ENCODE peak calls at places on chromosome 22, in seven cellular contexts. P is tibial nerve, H is adrenal gland, M is body of pancreas, G is HepG2, X is esophagus squamous epithelium, R is uterus. B is an unnamed sample.

GRCh38 chr22:28980326-28980725 is 81.3 kb downstream of the C22orf31 start:
- DNase-seq in P (no peak), H (no peak), M (no peak), G (no peak), X (no peak), R (no peak), B (no peak)

GRCh38 chr22:39223091-39223710 is 21.6 kb downstream of the PDGFB start:
- DNase-seq in P (no peak), H (no peak), M (no peak), G (no peak), X (no peak), R (no peak), B (no peak)

GRCh38 chr22:19779685-19780268 is 19.2 kb downstream of the TBX1 start:
- DNase-seq in P (no peak), H (no peak), M (no peak), G (no peak), X (no peak), R (no peak), B (no peak)

GRCh38 chr22:22515890-22516289 is 4.2 kb downstream of the ZNF280A start:
- DNase-seq in P (no peak), H (no peak), M (no peak), G (no peak), X (no peak), R (no peak), B (no peak)

GRCh38 chr22:38267086-38267485 is 5.7 kb downstream of the TMEM184B start:
- DNase-seq in P (no peak), H (peak; percentile 54), M (no peak), G (no peak), X (no peak), R (no peak), B (no peak)

GRCh38 chr22:18114976-18115652 is 4.5 kb downstream of the TUBA8 start:
- DNase-seq in P (no peak), H (no peak), M (no peak), G (no peak), X (no peak), R (no peak), B (no peak)

GRCh38 chr22:38314992-38315800 is 2.0 kb downstream of the CSNK1E start:
- DNase-seq in P (no peak), H (peak; percentile 56), M (peak; percentile 61), G (no peak), X (no peak), R (no peak), B (no peak)

GRCh38 chr22:19799322-19800190 is 39.0 kb downstream of the TBX1 start:
- DNase-seq in P (peak; percentile 80), H (no peak), M (no peak), G (no peak), X (no peak), R (peak; percentile 90), B (no peak)

GRCh38 chr22:30404307-30404706 is 7.5 kb downstream of the SEC14L2 start:
- DNase-seq in P (no peak), H (no peak), M (no peak), G (peak; percentile 70), X (no peak), R (no peak), B (no peak)

GRCh38 chr22:44532466-44533025 is 34.5 kb upstream of the RTL6 start:
- DNase-seq in P (no peak), H (no peak), M (no peak), G (no peak), X (no peak), R (no peak), B (no peak)

GRCh38 chr22:32080904-32081303 is 37.8 kb downstream of the SLC5A1 start:
- DNase-seq in P (no peak), H (peak; percentile 45), M (peak; percentile 29), G (peak; percentile 47), X (no peak), R (no peak), B (peak; percentile 61)

GRCh38 chr22:27671413-27671721 is 130.2 kb downstream of the MN1 start:
- DNase-seq in P (no peak), H (no peak), M (no peak), G (no peak), X (no peak), R (no peak), B (no peak)

GRCh38 chr22:27669798-27670599 is 131.6 kb downstream of the MN1 start:
- DNase-seq in P (no peak), H (peak; percentile 81), M (peak; percentile 34), G (peak; percentile 92), X (no peak), R (no peak), B (peak; percentile 56)

GRCh38 chr22:27672721-27673387 is 128.7 kb downstream of the MN1 start:
- DNase-seq in P (no peak), H (no peak), M (no peak), G (no peak), X (no peak), R (no peak), B (no peak)

GRCh38 chr22:27668828-27669797 is 132.4 kb downstream of the MN1 start:
- DNase-seq in P (no peak), H (peak; percentile 96), M (peak; percentile 32), G (peak; percentile 91), X (no peak), R (no peak), B (peak; percentile 84)

GRCh38 chr22:27670701-27671412 is 130.7 kb downstream of the MN1 start:
- DNase-seq in P (no peak), H (peak; percentile 91), M (peak; percentile 80), G (peak; percentile 96), X (no peak), R (no peak), B (peak; percentile 83)
- H3K4me3 ChIP-seq in P (no peak overlapping the region), H (no peak overlapping the region), M (no peak overlapping the region), G (peak overlapping the region; percentile 3), X (no peak overlapping the region), R (no peak overlapping the region), B (no peak overlapping the region)

GRCh38 chr22:46612904-46613605 is 7.1 kb upstream of the GRAMD4 start:
- DNase-seq in P (no peak), H (peak; percentile 47), M (no peak), G (peak; percentile 35), X (no peak), R (no peak), B (no peak)
- TF ChIP-seq POLR2A in P (no peak), H (no peak), M (no peak), G (no peak), X (no peak), R (no peak), B (no peak)

DNA sequence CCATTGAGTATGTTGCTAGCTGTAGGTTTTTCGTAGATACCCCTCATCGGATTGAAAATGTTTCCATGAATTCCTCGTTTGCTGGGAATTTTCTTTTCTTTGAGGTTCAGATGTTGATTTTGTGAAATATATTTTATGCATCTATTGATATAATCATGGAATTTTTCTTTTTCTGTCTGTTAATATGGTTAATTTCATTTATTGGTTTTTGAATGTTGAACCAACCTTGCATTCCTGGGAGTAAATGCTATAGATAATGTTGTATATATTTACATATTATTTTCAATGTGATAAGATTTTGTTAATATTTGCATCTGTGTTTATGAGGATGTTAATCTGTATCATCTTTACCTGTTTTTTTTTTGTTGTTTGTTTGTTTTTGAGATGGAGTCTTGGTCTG is 10.6 kb upstream of the NDUFA6 start:
- DNase-seq in P (no peak), H (no peak), M (no peak), G (no peak), X (no peak), R (no peak), B (no peak)
- H3K9me3 ChIP-seq in P (no peaks in the 10 kb centered on the region), H (no peaks in the 10 kb centered on the region), M (no peaks in the 10 kb centered on the region), G (peaks cover 29% of the 10 kb centered on the region), X (peaks cover 40% of the 10 kb centered on the region), R (no peaks in the 10 kb centered on the region), B (no peaks in the 10 kb centered on the region)

DNA sequence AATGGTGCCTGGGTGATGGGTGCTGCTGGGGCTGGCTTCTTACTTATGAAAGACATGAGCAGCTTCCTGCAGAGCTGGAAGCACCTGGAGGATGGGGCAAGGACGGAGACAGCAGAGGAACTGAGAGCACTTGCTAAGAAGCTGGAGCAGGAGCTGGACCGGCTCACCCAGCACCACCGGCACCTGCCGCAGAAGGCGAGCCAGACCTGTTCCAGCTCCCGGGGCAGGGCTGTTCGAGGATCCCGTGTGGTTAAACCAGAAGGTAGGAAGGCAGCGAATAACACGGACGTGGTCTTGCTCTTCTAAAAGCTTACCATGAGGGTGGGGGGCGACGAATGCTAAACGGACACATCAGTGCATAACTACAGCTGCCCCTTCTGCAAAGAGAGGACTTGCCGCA is 9.3 kb downstream of the APOL5 start:
- DNase-seq in P (no peak), H (no peak), M (no peak), G (no peak), X (no peak), R (no peak), B (no peak)
- H3K4me3 ChIP-seq in P (no peak overlapping the region), H (no peak overlapping the region), M (no peak overlapping the region), G (no peak overlapping the region), X (no peak overlapping the region), R (no peak overlapping the region), B (no peak overlapping the region)

DNA sequence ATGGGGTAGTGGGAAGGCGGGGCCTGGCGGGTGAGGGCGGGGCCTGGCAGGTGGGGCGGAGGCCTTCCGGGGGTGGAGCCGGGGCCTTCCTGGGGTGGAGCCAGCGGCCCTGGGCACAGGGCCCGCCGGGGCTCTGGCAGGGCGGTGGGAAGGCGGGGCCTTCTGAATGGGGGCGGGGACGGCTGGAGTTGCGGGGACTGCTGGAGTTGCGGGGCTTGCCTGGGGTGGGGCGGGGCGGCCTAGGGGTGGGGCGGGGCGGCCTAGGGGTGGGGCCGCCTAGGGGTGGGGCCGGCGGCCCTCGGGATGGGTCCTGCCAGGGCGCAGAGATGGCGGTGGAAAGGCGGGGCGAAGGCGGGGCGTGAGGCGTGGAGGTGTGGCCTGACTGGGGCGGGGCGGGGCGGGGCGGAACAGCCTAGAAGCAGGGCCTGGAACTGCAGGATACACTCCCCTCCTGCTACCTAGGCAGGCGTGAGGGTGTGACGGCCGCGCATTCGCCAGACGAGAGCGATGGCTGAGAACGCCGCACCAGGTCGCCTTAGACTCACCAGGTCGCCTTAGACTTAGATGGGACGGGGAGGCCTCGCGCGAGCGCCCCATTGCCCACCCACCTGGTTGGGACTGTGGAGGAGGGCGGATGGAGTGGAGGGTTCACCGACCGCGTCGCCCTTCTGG is 19.3 kb downstream of the RRP7A start:
- DNase-seq in P (peak; percentile 63), H (peak; percentile 88), M (peak; percentile 89), G (no peak), X (peak; percentile 41), R (peak; percentile 90), B (peak; percentile 87)
- TF ChIP-seq POLR2A in P (no peak), H (peak; percentile 30), M (peak; percentile 57), G (no peak), X (no peak), R (peak; percentile 61), B (no peak)

DNA sequence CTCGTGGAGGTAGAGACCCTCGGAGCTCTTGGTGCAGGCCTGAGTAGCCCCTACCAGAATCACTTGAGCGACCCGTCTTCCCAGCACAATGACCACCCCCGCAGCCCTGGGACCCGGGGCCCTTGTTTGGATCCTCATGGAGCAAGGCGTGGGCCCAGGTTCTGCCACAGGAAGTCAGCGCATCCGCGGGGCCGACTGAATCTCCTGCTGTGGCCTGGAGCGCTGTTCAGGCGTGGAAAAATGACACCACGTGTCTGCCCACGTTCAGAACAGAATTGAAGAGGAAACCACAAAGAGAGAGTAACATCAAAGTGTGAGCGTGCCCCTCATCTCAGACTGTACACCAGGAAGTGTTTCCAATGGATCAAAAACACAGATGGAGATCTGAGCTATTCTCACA is 1479.2 kb downstream of the TBC1D22A start:
- DNase-seq in P (no peak), H (no peak), M (no peak), G (no peak), X (no peak), R (no peak), B (peak; percentile 6)
- H3K9me3 ChIP-seq in P (no peaks in the 10 kb centered on the region), H (no peaks in the 10 kb centered on the region), M (no peaks in the 10 kb centered on the region), G (no peaks in the 10 kb centered on the region), X (no peaks in the 10 kb centered on the region), R (no peaks in the 10 kb centered on the region), B (no peaks in the 10 kb centered on the region)

B was measured in testis.